ENCODE peak calls at places on chromosome 21, in eight cellular contexts. G is A549, T is IMR-90, E is HCT116, U is PC-3, V is fibroblast of lung, O is MM.1S, L is osteoblast. P is an unnamed sample.

GRCh38 chr21:15624646-15625045 is 105.1 kb upstream of the USP25 start:
- DNase-seq in L (no peak), E (no peak), O (no peak), T (no peak), U (no peak), G (no peak), V (no peak), P (no peak)

GRCh38 chr21:41848533-41848932 is 30.6 kb downstream of the PRDM15 start:
- DNase-seq in T (no peak), O (no peak), E (no peak), G (no peak), V (no peak), L (peak; percentile 37), U (no peak), P (no peak)

GRCh38 chr21:25752389-25752788 is 17.6 kb downstream of the GABPA start:
- DNase-seq in U (no peak), G (no peak), E (no peak), T (no peak), V (no peak), O (no peak), L (no peak), P (no peak)

GRCh38 chr21:42654179-42654912 is 925 bp downstream of the PDE9A start:
- DNase-seq in O (no peak), L (no peak), V (no peak), G (peak; percentile 53), T (no peak), E (no peak), U (no peak), P (no peak)

GRCh38 chr21:28317177-28317950 is 675.3 kb downstream of the LTN1 start:
- DNase-seq in E (no peak), V (no peak), U (no peak), L (no peak), T (no peak), O (no peak), G (no peak), P (no peak)

GRCh38 chr21:42107881-42108553 is 36.9 kb downstream of the UMODL1 start:
- DNase-seq in E (no peak), T (peak; percentile 65), G (peak; percentile 76), L (peak; percentile 99), O (peak; percentile 100), V (peak; percentile 48), U (peak; percentile 81), P (peak; percentile 25)

GRCh38 chr21:31634993-31635392 is 24.5 kb upstream of the SOD1 start:
- DNase-seq in E (no peak), G (no peak), U (no peak), T (no peak), L (no peak), V (no peak), O (no peak), P (no peak)

GRCh38 chr21:30044447-30045064 is 104.8 kb upstream of the GRIK1 start:
- DNase-seq in U (peak; percentile 70), L (no peak), T (peak; percentile 7), G (no peak), O (peak; percentile 23), V (peak; percentile 3), E (no peak), P (no peak)

GRCh38 chr21:22115746-22116145 is 1117.5 kb downstream of the NCAM2 start:
- DNase-seq in U (no peak), L (no peak), E (no peak), V (no peak), T (no peak), O (no peak), G (no peak), P (no peak)

GRCh38 chr21:41792711-41793110 is 25.9 kb upstream of the RIPK4 start:
- DNase-seq in T (no peak), O (no peak), V (no peak), E (no peak), G (no peak), L (no peak), U (no peak), P (no peak)

GRCh38 chr21:33761104-33762036 is 119.1 kb downstream of the ITSN1 start:
- DNase-seq in L (peak; percentile 81), V (peak; percentile 100), T (peak; percentile 99), G (peak; percentile 46), O (peak; percentile 45), E (peak; percentile 66), U (peak; percentile 93), P (peak; percentile 100)

GRCh38 chr21:33755354-33755753 is 113.1 kb downstream of the ITSN1 start:
- DNase-seq in O (no peak), T (no peak), E (no peak), G (no peak), L (no peak), U (no peak), V (peak; percentile 22), P (peak; percentile 14)

GRCh38 chr21:33763573-33763881 is 121.2 kb downstream of the ITSN1 start:
- DNase-seq in T (no peak), O (no peak), L (no peak), G (no peak), V (no peak), U (no peak), E (no peak), P (no peak)

GRCh38 chr21:33762798-33763572 is 120.7 kb downstream of the ITSN1 start:
- DNase-seq in T (peak; percentile 24), G (no peak), V (peak; percentile 82), E (no peak), U (peak; percentile 23), O (no peak), L (no peak), P (peak; percentile 79)

DNA sequence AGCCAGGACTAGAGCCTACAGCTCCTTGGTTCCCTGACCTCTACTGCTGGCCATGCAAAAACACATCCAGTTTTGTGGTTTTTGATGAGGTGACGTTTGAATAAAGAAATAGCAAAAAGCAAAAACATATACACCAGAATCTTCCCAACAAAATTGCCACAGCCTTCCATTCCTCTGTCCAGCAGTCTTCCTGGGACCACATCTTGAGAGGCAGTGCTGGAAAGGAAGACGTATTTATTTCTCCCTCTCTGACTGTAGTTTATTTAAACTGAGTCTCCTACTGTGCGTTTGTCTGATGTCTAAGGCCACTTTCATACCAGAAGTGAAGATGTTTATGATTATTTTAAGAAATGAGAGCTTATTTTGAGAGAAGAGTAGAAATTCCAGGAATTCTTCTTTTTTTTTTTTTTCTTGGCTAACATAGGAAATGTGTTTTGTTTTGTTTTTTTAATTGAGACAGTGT is 118.4 kb downstream of the ITSN1 start:
- DNase-seq in E (no peak), U (no peak), G (no peak), O (no peak), T (peak; percentile 86), L (no peak), V (peak; percentile 79), P (peak; percentile 82)
- H3K4me3 ChIP-seq in E (no peak overlapping the region), U (no peak overlapping the region), G (no peak overlapping the region), O (no peak overlapping the region), T (no peak overlapping the region), L (no peak overlapping the region), V (no peak overlapping the region), P (no peak overlapping the region)

GRCh38 chr21:37561941-37562919 is 195.7 kb downstream of the DYRK1A start:
- DNase-seq in G (no peak), L (no peak), V (no peak), E (no peak), O (no peak), T (no peak), U (no peak), P (no peak)

GRCh38 chr21:37563641-37564340 is 197.2 kb downstream of the DYRK1A start:
- DNase-seq in G (peak; percentile 66), U (peak; percentile 96), E (peak; percentile 79), V (peak; percentile 93), O (peak; percentile 100), L (peak; percentile 97), T (peak; percentile 92), P (peak; percentile 85)

GRCh38 chr21:37564341-37564923 is 197.9 kb downstream of the DYRK1A start:
- DNase-seq in G (peak; percentile 68), V (peak; percentile 100), O (peak; percentile 93), T (peak; percentile 100), U (peak; percentile 99), E (peak; percentile 98), L (peak; percentile 95), P (peak; percentile 99)

GRCh38 chr21:37561506-37561905 is 194.9 kb downstream of the DYRK1A start:
- DNase-seq in E (no peak), V (no peak), T (no peak), U (no peak), G (no peak), L (no peak), O (no peak), P (no peak)

DNA sequence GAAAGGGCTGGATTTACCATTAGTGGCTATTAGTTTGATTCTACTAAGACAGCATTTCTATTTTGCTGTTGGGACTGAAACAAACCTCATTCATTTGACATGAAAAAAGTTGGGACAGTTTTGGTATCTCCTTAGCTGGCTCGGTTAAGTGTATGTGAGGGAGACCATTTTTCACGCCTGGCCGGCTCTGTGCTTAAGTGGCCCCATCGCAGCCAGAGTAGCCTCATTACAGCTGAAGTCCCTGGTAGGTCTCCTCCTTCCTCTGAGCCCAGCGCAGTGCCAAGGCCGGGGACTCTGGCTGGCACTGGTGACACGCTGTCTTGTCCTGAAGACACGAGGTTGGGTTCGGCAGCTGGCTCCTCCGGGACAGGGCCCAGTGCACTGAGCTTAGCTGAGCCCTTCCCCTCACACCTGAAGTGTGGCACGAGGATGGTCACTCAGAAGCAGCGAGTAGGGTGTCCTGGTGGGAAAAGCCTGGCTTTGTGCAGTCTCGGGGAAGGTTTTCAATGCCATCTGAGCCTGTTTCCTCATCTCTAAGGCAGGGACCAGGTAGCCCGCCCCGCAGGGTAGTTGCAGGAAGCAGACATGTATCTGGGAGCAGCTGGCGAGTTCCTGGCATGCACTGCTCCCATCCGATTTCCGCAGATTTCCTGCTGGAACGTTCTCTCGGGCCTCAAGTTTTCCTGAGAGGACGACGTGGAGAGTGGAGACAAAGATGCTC is 196.5 kb downstream of the DYRK1A start:
- DNase-seq in L (no peak), O (peak; percentile 32), E (no peak), V (no peak), U (no peak), G (no peak), T (no peak), P (no peak)
- H3K4me2 ChIP-seq in L (peak overlapping the region; percentile 99), O (peak overlapping the region; percentile 88), E (peak overlapping the region; percentile 100), V (peak overlapping the region; percentile 99), U (peak overlapping the region; percentile 94), G (peak overlapping the region; percentile 82), T (peak overlapping the region; percentile 91), P (peak overlapping the region; percentile 97)

DNA sequence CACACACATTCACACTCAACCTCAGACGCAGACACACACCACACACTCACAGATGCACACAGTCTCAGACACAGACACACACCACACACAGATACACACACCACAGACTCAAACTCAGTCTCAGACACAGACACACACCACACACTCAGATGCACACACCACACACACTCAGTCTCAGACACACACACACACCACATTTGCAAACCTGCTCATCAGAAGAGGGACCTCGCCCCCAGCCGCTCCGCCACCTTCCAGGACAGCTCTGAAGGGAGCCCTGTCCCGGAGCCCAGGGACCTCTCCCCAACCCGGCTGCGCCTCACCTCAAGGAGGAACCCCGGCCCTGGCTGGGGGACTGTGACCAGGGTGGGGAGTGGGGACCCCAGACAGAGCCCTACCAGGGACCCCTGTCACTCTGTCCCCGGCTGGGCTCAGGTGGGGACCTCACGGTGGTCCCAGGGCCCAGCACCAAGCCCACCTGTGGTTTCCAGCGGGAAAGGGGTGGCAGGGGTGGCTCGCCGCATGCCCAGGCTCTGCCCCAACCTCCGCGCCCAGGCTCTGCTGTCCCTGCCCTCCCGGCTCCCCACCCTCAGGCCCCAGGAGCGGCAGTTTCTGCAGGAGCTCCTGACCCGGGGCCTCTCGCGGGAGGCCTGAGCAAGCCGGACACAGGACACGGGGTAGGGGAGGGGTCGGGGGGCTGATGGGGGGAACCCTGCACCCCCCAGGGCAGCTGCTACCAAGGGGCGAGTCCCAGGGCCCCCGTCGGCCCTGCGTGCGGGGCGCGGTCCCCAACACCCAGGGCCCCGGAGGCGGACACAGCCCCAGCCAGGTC is 701 bp upstream of the COL6A2 start:
- DNase-seq in V (no peak), O (no peak), U (no peak), L (peak; percentile 90), G (no peak), E (no peak), T (no peak), P (no peak)
- H3K4me3 ChIP-seq in V (peak overlapping the region; percentile 50), O (no peak overlapping the region), U (peak overlapping the region; percentile 86), L (peak overlapping the region; percentile 86), G (peak overlapping the region; percentile 67), E (peak overlapping the region; percentile 39), T (peak overlapping the region; percentile 97), P (peak overlapping the region; percentile 20)

GRCh38 chr21:35234725-35235124 is 185.6 kb upstream of the RUNX1 start:
- DNase-seq in G (no peak), O (peak; percentile 96), E (no peak), L (no peak), V (peak; percentile 79), T (no peak), U (no peak), P (peak; percentile 76)
- H3K4me2 ChIP-seq in G (no peak overlapping the region), O (peak overlapping the region; percentile 71), E (no peak overlapping the region), L (peak overlapping the region; percentile 7), V (no peak overlapping the region), T (no peak overlapping the region), U (no peak overlapping the region), P (no peak overlapping the region)

P was measured in astrocyte.